ENCODE peak calls at places on chromosomes 12 and 14, in nine cellular contexts. X, Y, D, U, W, H, B, K and O are unnamed samples.

GRCh38 chr14:64707661-64708060 is 3.4 kb downstream of the PLEKHG3 start:
- DNase-seq in X (peak; percentile 78), Y (no peak), D (no peak), U (no peak), W (no peak), H (peak; percentile 85), B (no peak), K (no peak), O (peak; percentile 25)

GRCh38 chr12:121637231-121637914 is 11.0 kb downstream of the ORAI1 start:
- DNase-seq in X (no peak), Y (no peak), D (no peak), U (no peak), W (no peak), H (no peak), B (peak; percentile 88), K (no peak), O (no peak)

GRCh38 chr12:88595697-88596096 is 15.4 kb upstream of the KITLG start:
- DNase-seq in X (no peak), Y (no peak), D (no peak), U (no peak), W (no peak), H (no peak), B (no peak), K (no peak), O (no peak)

GRCh38 chr12:52084491-52085231 is 5.2 kb downstream of the SMIM41 start:
- DNase-seq in X (no peak), Y (no peak), D (no peak), U (no peak), W (no peak), H (no peak), B (no peak), K (no peak), O (no peak)

GRCh38 chr14:22339277-22339676 is 249.7 kb downstream of the DAD1 start:
- DNase-seq in X (no peak), Y (peak; percentile 88), D (peak; percentile 77), U (peak; percentile 60), W (peak; percentile 90), H (peak; percentile 83), B (peak; percentile 19), K (peak; percentile 88), O (no peak)

GRCh38 chr14:92460916-92461579 is 52.5 kb upstream of the RIN3 start:
- DNase-seq in X (no peak), Y (no peak), D (no peak), U (no peak), W (peak; percentile 64), H (peak; percentile 82), B (no peak), K (no peak), O (peak; percentile 54)

GRCh38 chr14:93219103-93219726 is 12.2 kb downstream of the UBR7 start:
- DNase-seq in X (peak; percentile 51), Y (peak; percentile 26), D (no peak), U (peak; percentile 36), W (no peak), H (peak; percentile 65), B (peak; percentile 36), K (no peak), O (no peak)

GRCh38 chr12:4202482-4202881 is 71.1 kb upstream of the CCND2 start:
- DNase-seq in X (no peak), Y (no peak), D (no peak), U (no peak), W (no peak), H (no peak), B (no peak), K (no peak), O (no peak)

GRCh38 chr12:131621701-131622421 is 89.0 kb upstream of the SFSWAP start:
- DNase-seq in X (no peak), Y (no peak), D (no peak), U (no peak), W (no peak), H (no peak), B (no peak), K (no peak), O (no peak)

GRCh38 chr14:98808494-98809407 is 463.2 kb downstream of the BCL11B start:
- DNase-seq in X (no peak), Y (no peak), D (no peak), U (no peak), W (no peak), H (no peak), B (no peak), K (no peak), O (no peak)

GRCh38 chr12:131603106-131604033 is 107.5 kb upstream of the SFSWAP start:
- DNase-seq in X (no peak), Y (no peak), D (no peak), U (no peak), W (no peak), H (no peak), B (no peak), K (no peak), O (no peak)

GRCh38 chr14:71762575-71762974 is 169.7 kb upstream of the RGS6 start:
- DNase-seq in X (no peak), Y (no peak), D (no peak), U (no peak), W (no peak), H (no peak), B (no peak), K (no peak), O (no peak)

GRCh38 chr12:100141998-100142850 is 450 bp downstream of the BLTP3B start:
- DNase-seq in X (no peak), Y (peak; percentile 49), D (peak; percentile 59), U (peak; percentile 48), W (peak; percentile 36), H (no peak), B (peak; percentile 36), K (peak; percentile 46), O (peak; percentile 53)

GRCh38 chr14:34046799-34047520 is 96.1 kb upstream of the EGLN3 start:
- DNase-seq in X (no peak), Y (no peak), D (no peak), U (no peak), W (no peak), H (no peak), B (no peak), K (no peak), O (no peak)

GRCh38 chr14:64723691-64724577 is 19.7 kb downstream of the PLEKHG3 start:
- DNase-seq in X (no peak), Y (no peak), D (peak; percentile 9), U (no peak), W (no peak), H (no peak), B (no peak), K (no peak), O (no peak)

GRCh38 chr12:3110579-3110978 is 33.4 kb downstream of the TSPAN9 start:
- DNase-seq in X (no peak), Y (no peak), D (no peak), U (no peak), W (no peak), H (peak; percentile 8), B (no peak), K (no peak), O (no peak)

GRCh38 chr12:88150063-88150462 is 8.0 kb downstream of the TMTC3 start:
- DNase-seq in X (no peak), Y (no peak), D (no peak), U (no peak), W (no peak), H (no peak), B (no peak), K (no peak), O (no peak)

GRCh38 chr12:13088503-13088902 is 15.0 kb downstream of the GSG1 start:
- DNase-seq in X (no peak), Y (no peak), D (no peak), U (no peak), W (no peak), H (no peak), B (no peak), K (no peak), O (no peak)

GRCh38 chr14:94659953-94660946 is 48.1 kb downstream of the SERPINA3 start:
- DNase-seq in X (no peak), Y (no peak), D (no peak), U (no peak), W (no peak), H (no peak), B (no peak), K (no peak), O (no peak)

GRCh38 chr14:22978487-22978837 is 3.9 kb downstream of the AJUBA start:
- DNase-seq in X (no peak), Y (no peak), D (no peak), U (no peak), W (no peak), H (no peak), B (no peak), K (no peak), O (no peak)

DNA sequence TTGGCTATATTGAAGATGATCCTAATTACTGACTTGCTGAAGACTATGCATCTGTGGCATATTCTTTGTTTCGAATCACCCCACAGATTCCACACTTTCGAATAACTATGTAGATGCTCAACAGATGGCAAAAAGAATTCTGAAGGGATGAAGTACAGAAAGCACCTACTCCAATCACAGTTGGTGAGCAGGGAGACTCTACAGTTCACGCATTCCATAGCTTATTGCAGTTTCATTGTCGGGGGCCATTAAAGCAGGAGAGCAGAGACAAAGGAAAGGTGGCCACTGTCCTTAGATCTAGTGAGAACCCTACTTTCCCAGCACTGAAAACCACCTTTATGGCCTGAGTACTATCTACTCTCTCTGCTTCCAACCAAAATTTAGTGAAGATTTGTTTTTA is 191.9 kb downstream of the STXBP6 start:
- DNase-seq in X (no peak), Y (no peak), D (no peak), U (no peak), W (no peak), H (no peak), B (no peak), K (no peak), O (no peak)
- H3K4me1 ChIP-seq in X (no peaks in the 10 kb centered on the region), Y (no peaks in the 10 kb centered on the region), D (no peaks in the 10 kb centered on the region), U (no peaks in the 10 kb centered on the region), W (peaks cover 36% of the 10 kb centered on the region), H (peaks cover 1% of the 10 kb centered on the region), B (no peaks in the 10 kb centered on the region), K (no peaks in the 10 kb centered on the region), O (peaks cover 5% of the 10 kb centered on the region)

GRCh38 chr12:57632369-57632897 is 568 bp downstream of the B4GALNT1 start:
- DNase-seq in X (no peak), Y (no peak), D (peak; percentile 20), U (no peak), W (no peak), H (no peak), B (no peak), K (no peak), O (peak; percentile 88)
- TF ChIP-seq POLR2A in X (no peak), Y (no peak), D (no peak), U (no peak), W (no peak), H (no peak), B (no peak), K (no peak), O (no peak)

DNA sequence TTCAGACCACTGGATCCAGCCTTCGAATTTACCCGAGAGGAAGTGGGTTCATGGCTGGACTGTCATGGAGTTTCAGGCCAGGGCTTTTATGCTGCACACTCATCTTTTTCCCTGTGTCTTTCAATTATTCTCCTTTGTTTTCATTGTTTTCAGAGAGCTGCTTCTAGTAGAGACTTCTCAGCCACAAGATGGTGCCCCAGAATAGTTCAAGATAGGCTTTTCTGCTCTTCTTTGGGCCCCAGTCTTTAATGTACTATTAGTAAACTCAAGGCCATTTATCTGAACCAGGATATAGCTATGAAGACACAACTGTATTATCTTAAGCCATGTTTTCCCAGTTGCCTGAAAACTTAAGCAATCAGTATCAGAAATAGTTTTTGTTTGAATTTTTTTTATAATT is 30.4 kb upstream of the PSMA6 start:
- DNase-seq in X (no peak), Y (peak; percentile 17), D (no peak), U (no peak), W (no peak), H (peak; percentile 7), B (no peak), K (no peak), O (no peak)
- TF ChIP-seq CTCF in X (peak; percentile 24), Y (peak; percentile 24), D (no peak), U (peak; percentile 27), W (peak; percentile 36), H (no peak), B (peak; percentile 42), K (peak; percentile 16), O (peak; percentile 15)

GRCh38 chr12:109711596-109712461 is 1.8 kb upstream of the FAM222A start:
- DNase-seq in X (no peak), Y (no peak), D (peak; percentile 51), U (peak; percentile 54), W (no peak), H (no peak), B (no peak), K (no peak), O (no peak)
- H3K4me1 ChIP-seq in X (peaks cover 6% of the 10 kb centered on the region), Y (peaks cover 31% of the 10 kb centered on the region), D (peaks cover 3% of the 10 kb centered on the region), U (peaks cover 52% of the 10 kb centered on the region), W (peaks cover 36% of the 10 kb centered on the region), H (peaks cover 2% of the 10 kb centered on the region), B (peaks cover 12% of the 10 kb centered on the region), K (no peaks in the 10 kb centered on the region), O (peaks cover 39% of the 10 kb centered on the region)